ENCODE peak calls at places on chromosomes 5 and 9, in four cellular contexts. L, R, X and J are unnamed samples.

GRCh38 chr5:74212336-74212735 is 428.2 kb downstream of the ENC1 start:
- DNase-seq in X (peak), R (no peak), L (no peak), J (peak)

GRCh38 chr9:127057970-127058644 is 64.3 kb downstream of the ANGPTL2 start:
- DNase-seq in R (no peak), L (no peak), X (peak), J (no peak)

GRCh38 chr5:147051193-147051592 is 172.6 kb upstream of the PPP2R2B start:
- DNase-seq in X (peak), L (no peak), R (no peak), J (no peak)

GRCh38 chr5:73201547-73202513 is 28.8 kb downstream of the TMEM174 start:
- DNase-seq in X (peak), L (peak), R (no peak), J (peak)

GRCh38 chr9:82488702-82489578 is 500.4 kb downstream of the SPATA31D1 start:
- DNase-seq in L (no peak), X (peak), R (peak), J (peak)

GRCh38 chr5:157744055-157745011 is 821 bp downstream of the LSM11 start:
- DNase-seq in X (no peak), L (peak), R (no peak), J (no peak)

GRCh38 chr5:142829821-142830220 is 59.6 kb downstream of the ARHGAP26 start:
- DNase-seq in L (no peak), R (no peak), X (peak), J (peak)

GRCh38 chr5:159203351-159203750 is 6.0 kb downstream of the RNF145 start:
- DNase-seq in R (no peak), X (no peak), L (no peak), J (no peak)

GRCh38 chr5:73379435-73379834 is 69.1 kb downstream of the FOXD1 start:
- DNase-seq in L (no peak), R (no peak), X (no peak), J (no peak)

GRCh38 chr5:65103674-65104035 is 334.9 kb downstream of the CWC27 start:
- DNase-seq in R (no peak), L (no peak), X (peak), J (no peak)

GRCh38 chr5:109718632-109719031 is 28.9 kb downstream of the MAN2A1 start:
- DNase-seq in X (no peak), R (no peak), L (no peak), J (no peak)

GRCh38 chr9:90915693-90916092 is 114.1 kb downstream of the SYK start:
- DNase-seq in X (peak), L (no peak), R (no peak), J (no peak)

GRCh38 chr9:81724242-81724889 is 35.0 kb upstream of the TLE1 start:
- DNase-seq in L (no peak), X (no peak), R (no peak), J (no peak)

GRCh38 chr9:121947683-121948300 is 145.3 kb downstream of the TTLL11 start:
- DNase-seq in R (no peak), X (no peak), L (no peak), J (no peak)

GRCh38 chr9:5301544-5301943 is 3.0 kb downstream of the RLN2 start:
- DNase-seq in L (no peak), X (no peak), R (no peak), J (no peak)

GRCh38 chr9:69937358-69937757 is 106.3 kb upstream of the MAMDC2 start:
- DNase-seq in R (no peak), X (peak), L (no peak), J (peak)

DNA sequence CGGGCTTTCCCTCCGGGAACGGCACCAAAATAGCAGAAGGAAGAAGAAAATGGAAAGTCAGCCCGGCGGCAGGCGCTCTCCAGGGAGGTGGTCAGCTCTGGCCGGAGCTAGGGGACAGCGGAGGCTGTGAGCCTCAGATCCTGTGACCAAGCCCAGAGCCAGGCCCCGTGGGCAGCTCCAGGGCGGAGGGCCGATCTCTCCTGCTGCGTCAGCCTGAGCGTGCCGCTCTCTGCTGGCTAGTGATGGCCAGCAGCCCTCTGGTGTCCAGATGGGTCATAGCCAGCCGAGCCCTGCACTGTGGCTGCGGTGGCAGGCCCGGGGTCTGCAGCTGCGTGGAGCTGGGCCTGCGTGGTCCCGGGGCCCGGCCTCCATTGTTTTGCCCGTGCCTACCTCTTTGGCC is 16.9 kb upstream of the NRARP start:
- DNase-seq in R (no peak), L (no peak), X (peak), J (no peak)
- TF ChIP-seq CTCF in R (peak), L (peak), X (peak), J (no peak)

GRCh38 chr5:33594006-33594405 is 153.2 kb downstream of the TARS1 start:
- DNase-seq in X (peak), R (no peak), L (no peak), J (no peak)

GRCh38 chr5:33583332-33583731 is 142.6 kb downstream of the TARS1 start:
- DNase-seq in X (no peak), R (no peak), L (no peak), J (no peak)

GRCh38 chr5:33592245-33592644 is 151.5 kb downstream of the TARS1 start:
- DNase-seq in L (no peak), R (no peak), X (no peak), J (no peak)

DNA sequence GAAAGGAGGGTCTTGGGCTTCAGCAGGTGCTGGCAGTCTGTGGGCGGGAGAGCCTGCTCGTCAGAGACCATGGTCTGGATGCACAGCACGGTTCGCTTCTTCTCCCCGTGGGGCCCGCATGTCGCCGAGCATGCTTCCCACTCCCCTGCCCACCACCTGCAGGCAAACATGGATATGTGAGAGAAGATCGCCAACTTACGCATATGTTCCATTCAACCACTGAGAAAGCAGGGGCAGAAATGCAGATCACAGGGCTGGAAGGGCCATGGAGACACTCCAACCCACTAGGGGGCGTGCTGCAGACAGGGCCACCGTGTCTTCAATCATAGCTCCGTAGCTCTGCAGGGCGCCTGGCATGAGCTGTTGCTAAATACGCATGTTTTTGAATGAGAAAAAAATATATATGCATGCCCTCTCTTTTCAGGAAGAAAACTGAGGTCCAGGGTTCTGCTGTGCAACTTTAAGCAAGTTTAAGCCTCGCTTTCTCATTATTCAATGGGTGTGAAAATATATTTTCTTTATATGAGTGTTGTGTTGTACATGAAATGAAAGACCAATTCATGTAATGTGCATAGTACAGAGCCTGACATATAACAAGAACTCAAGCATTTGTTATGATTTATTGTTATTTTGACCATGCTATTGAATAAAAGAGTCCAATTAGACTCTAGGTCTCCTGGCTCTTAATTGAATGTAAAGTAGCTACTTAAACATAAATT is 148.0 kb downstream of the TARS1 start:
- DNase-seq in X (no peak), L (no peak), R (no peak), J (no peak)
- TF ChIP-seq CTCF in X (peak), L (peak), R (peak), J (peak)

GRCh38 chr5:66796306-66797292 is 200.4 kb downstream of the MAST4 start:
- DNase-seq in R (no peak), L (no peak), X (peak), J (no peak)
- TF ChIP-seq CTCF in R (no peak), L (peak), X (peak), J (peak)

GRCh38 chr5:61623401-61624069 is 291.5 kb downstream of the ZSWIM6 start:
- DNase-seq in R (no peak), X (no peak), L (no peak), J (no peak)
- TF ChIP-seq CTCF in R (no peak), X (peak), L (peak), J (peak)